ENCODE peak calls at places on chromosomes 1 and 21, in seven cellular contexts. S, D, C, N, W, R and X are unnamed samples.

GRCh38 chr1:38083541-38083940 is 36.9 kb upstream of the POU3F1 start:
- DNase-seq in S (no peak), D (no peak), C (no peak), N (no peak), W (no peak), R (no peak), X (no peak)

GRCh38 chr21:28235169-28235892 is 757.3 kb downstream of the LTN1 start:
- DNase-seq in S (peak), D (no peak), C (no peak), N (no peak), W (no peak), R (no peak), X (peak)

GRCh38 chr1:116415699-116416533 is 42.9 kb downstream of the ATP1A1 start:
- DNase-seq in S (no peak), D (no peak), C (no peak), N (no peak), W (no peak), R (no peak), X (no peak)

GRCh38 chr1:95974586-95974985 is 740.6 kb downstream of the RWDD3 start:
- DNase-seq in S (no peak), D (no peak), C (no peak), N (no peak), W (no peak), R (no peak), X (no peak)

GRCh38 chr1:161139765-161140164 is 7.3 kb upstream of the DEDD start:
- DNase-seq in S (peak), D (peak), C (no peak), N (no peak), W (peak), R (no peak), X (peak)

GRCh38 chr1:6483761-6484117 is 7.7 kb downstream of the PLEKHG5 start:
- DNase-seq in S (no peak), D (no peak), C (no peak), N (no peak), W (no peak), R (no peak), X (no peak)

GRCh38 chr1:162632234-162632666 is at the start of gene DDR2:
- DNase-seq in S (no peak), D (no peak), C (peak), N (no peak), W (no peak), R (no peak), X (no peak)

GRCh38 chr1:83520797-83521196 is 478.1 kb downstream of the TTLL7 start:
- DNase-seq in S (no peak), D (no peak), C (no peak), N (no peak), W (peak), R (no peak), X (peak)

GRCh38 chr1:192311281-192311680 is 5.5 kb upstream of the RGS21 start:
- DNase-seq in S (peak), D (no peak), C (peak), N (no peak), W (peak), R (no peak), X (peak)

GRCh38 chr21:41043008-41043407 is 125.0 kb upstream of the BACE2 start:
- DNase-seq in S (no peak), D (no peak), C (no peak), N (no peak), W (no peak), R (no peak), X (no peak)

GRCh38 chr1:178693368-178693767 is 31.7 kb upstream of the RALGPS2 start:
- DNase-seq in S (no peak), D (no peak), C (peak), N (no peak), W (peak), R (no peak), X (no peak)

GRCh38 chr1:15765495-15766194 is 7.0 kb downstream of the FBLIM1 start:
- DNase-seq in S (no peak), D (no peak), C (no peak), N (no peak), W (peak), R (no peak), X (peak)

GRCh38 chr1:62516600-62516999 is 79.8 kb downstream of the USP1 start:
- DNase-seq in S (no peak), D (no peak), C (no peak), N (no peak), W (no peak), R (no peak), X (no peak)

GRCh38 chr1:92536593-92537332 is 50.0 kb upstream of the GFI1 start:
- DNase-seq in S (peak), D (no peak), C (no peak), N (no peak), W (peak), R (peak), X (peak)

GRCh38 chr1:232110281-232111090 is 483.9 kb downstream of the DISC1 start:
- DNase-seq in S (no peak), D (no peak), C (peak), N (no peak), W (no peak), R (no peak), X (no peak)

GRCh38 chr1:11051781-11052510 is 4.9 kb upstream of the MASP2 start:
- DNase-seq in S (peak), D (no peak), C (no peak), N (no peak), W (no peak), R (no peak), X (no peak)

GRCh38 chr1:220371324-220371723 is 99.1 kb upstream of the RAB3GAP2 start:
- DNase-seq in S (no peak), D (no peak), C (no peak), N (no peak), W (peak), R (no peak), X (no peak)